ENCODE peak calls at places on chromosomes 2 and 18, in seven cellular contexts. X is posterior cingulate gyrus; E is AG04450; S is activated naive CD4-positive, alpha-beta T cell treated with anti-CD3 and anti-CD28 coated beads, Interleukin-2, amount 10 ng/mL, durations not matched to agents 7 days and 5 days; I is Right ventricle myocardium superior; Y is type B pancreatic cell; O is H7. J is an unnamed sample.

GRCh38 chr18:2494921-2495320 is 76.4 kb downstream of the METTL4 start:
- DNase-seq in X (no peak), E (no peak), S (no peak), I (no peak), Y (no peak), O (no peak), J (no peak)

GRCh38 chr2:68908392-68908970 is 37.3 kb upstream of the BMP10 start:
- DNase-seq in X (no peak), E (peak), S (peak), I (peak), Y (no peak), O (peak), J (peak)

GRCh38 chr2:169715379-169716228 is 18.0 kb upstream of the KLHL23 start:
- DNase-seq in X (peak), E (no peak), S (no peak), I (no peak), Y (no peak), O (no peak), J (no peak)

GRCh38 chr2:30645081-30645744 is 162.0 kb downstream of the CAPN13 start:
- DNase-seq in X (no peak), E (no peak), S (no peak), I (no peak), Y (no peak), O (no peak), J (no peak)

GRCh38 chr18:51490860-51491259 is 293.4 kb upstream of the MEX3C start:
- DNase-seq in X (no peak), E (no peak), S (no peak), I (no peak), Y (no peak), O (no peak), J (no peak)

GRCh38 chr2:224343226-224343625 is 58.7 kb downstream of the FAM124B start:
- DNase-seq in X (no peak), E (no peak), S (no peak), I (no peak), Y (no peak), O (no peak), J (no peak)

GRCh38 chr18:58572181-58572580 is 56.7 kb downstream of the ALPK2 start:
- DNase-seq in X (no peak), E (peak), S (no peak), I (no peak), Y (no peak), O (no peak), J (peak)

GRCh38 chr2:240428245-240428644 is 7.2 kb upstream of the GPC1 start:
- DNase-seq in X (no peak), E (no peak), S (no peak), I (no peak), Y (no peak), O (no peak), J (no peak)

GRCh38 chr2:61762292-61762691 is 91.6 kb downstream of the FAM161A start:
- DNase-seq in X (no peak), E (no peak), S (no peak), I (no peak), Y (no peak), O (no peak), J (no peak)

GRCh38 chr2:179936654-179937053 is 70.4 kb downstream of the CWC22 start:
- DNase-seq in X (no peak), E (no peak), S (peak), I (no peak), Y (no peak), O (no peak), J (no peak)

GRCh38 chr18:62838475-62839098 is 123.2 kb downstream of the PHLPP1 start:
- DNase-seq in X (no peak), E (no peak), S (no peak), I (no peak), Y (no peak), O (no peak), J (no peak)

GRCh38 chr2:69231760-69232277 is 155.2 kb downstream of the GFPT1 start:
- DNase-seq in X (no peak), E (no peak), S (no peak), I (no peak), Y (no peak), O (no peak), J (no peak)

GRCh38 chr2:15748736-15749323 is 157.2 kb downstream of the DDX1 start:
- DNase-seq in X (peak), E (no peak), S (no peak), I (no peak), Y (peak), O (peak), J (no peak)

GRCh38 chr2:197037863-197038398 is 111.4 kb upstream of the PGAP1 start:
- DNase-seq in X (no peak), E (no peak), S (no peak), I (no peak), Y (no peak), O (no peak), J (no peak)

GRCh38 chr2:145065278-145065677 is 545.4 kb upstream of the ZEB2 start:
- DNase-seq in X (no peak), E (no peak), S (no peak), I (no peak), Y (no peak), O (no peak), J (no peak)

GRCh38 chr2:31419386-31419785 is 4.8 kb upstream of the XDH start:
- DNase-seq in X (no peak), E (no peak), S (no peak), I (no peak), Y (no peak), O (no peak), J (no peak)

GRCh38 chr18:74290831-74291770 is 662 bp downstream of the CYB5A start:
- DNase-seq in X (peak), E (no peak), S (peak), I (no peak), Y (no peak), O (peak), J (no peak)

GRCh38 chr2:29215739-29216608 is 100.8 kb downstream of the CLIP4 start:
- DNase-seq in X (no peak), E (no peak), S (no peak), I (no peak), Y (peak), O (peak), J (no peak)

GRCh38 chr2:72953976-72954375 is 36.7 kb downstream of the EMX1 start:
- DNase-seq in X (no peak), E (no peak), S (peak), I (no peak), Y (no peak), O (no peak), J (no peak)

GRCh38 chr2:107473145-107473544 is 353.5 kb upstream of the RGPD4 start:
- DNase-seq in X (no peak), E (no peak), S (no peak), I (no peak), Y (no peak), O (no peak), J (no peak)

GRCh38 chr2:174286172-174286571 is 37.8 kb upstream of the OLA1 start:
- DNase-seq in X (no peak), E (no peak), S (no peak), I (no peak), Y (no peak), O (no peak), J (no peak)

GRCh38 chr2:234249873-234250272 is 199.4 kb downstream of the SPP2 start:
- DNase-seq in X (no peak), E (no peak), S (no peak), I (no peak), Y (no peak), O (no peak), J (no peak)

GRCh38 chr2:239035361-239035814 is 187.5 kb downstream of the TWIST2 start:
- DNase-seq in X (peak), E (no peak), S (peak), I (peak), Y (no peak), O (peak), J (no peak)

GRCh38 chr18:74522635-74523548 is 11.4 kb upstream of the CNDP1 start:
- DNase-seq in X (peak), E (no peak), S (no peak), I (no peak), Y (no peak), O (no peak), J (no peak)

GRCh38 chr18:72867721-72868665 is at the start of gene NETO1:
- DNase-seq in X (peak), E (no peak), S (no peak), I (no peak), Y (no peak), O (peak), J (no peak)

GRCh38 chr18:3816601-3817363 is 366.8 kb downstream of the TGIF1 start:
- DNase-seq in X (no peak), E (peak), S (no peak), I (no peak), Y (no peak), O (no peak), J (peak)

GRCh38 chr2:215365184-215365658 is 53.4 kb downstream of the ATIC start:
- DNase-seq in X (no peak), E (no peak), S (no peak), I (no peak), Y (no peak), O (no peak), J (no peak)

GRCh38 chr18:48649231-48649630 is 110.4 kb downstream of the CTIF start:
- DNase-seq in X (peak), E (no peak), S (no peak), I (no peak), Y (no peak), O (no peak), J (no peak)